ENCODE peak calls at places on chromosomes 5 and 9, in six cellular contexts. J is fibroblast of the conjunctiva, V is cardiac muscle cell, G is H54, S is head of caudate nucleus, B is amniotic epithelial cell. F is an unnamed sample.

GRCh38 chr5:8123559-8123958 is 254.6 kb downstream of the MTRR start:
- DNase-seq in J (no peak), V (no peak), G (no peak), S (no peak), B (no peak), F (no peak)

GRCh38 chr9:69442486-69442885 is 117.5 kb downstream of the ENTREP1 start:
- DNase-seq in J (no peak), V (no peak), G (no peak), S (no peak), B (no peak), F (no peak)

GRCh38 chr5:177524941-177525655 is 8.3 kb upstream of the DDX41 start:
- DNase-seq in J (no peak), V (no peak), G (no peak), S (no peak), B (no peak), F (no peak)

GRCh38 chr9:120587357-120587756 is 7.4 kb upstream of the CDK5RAP2 start:
- DNase-seq in J (no peak), V (no peak), G (no peak), S (no peak), B (no peak), F (no peak)

GRCh38 chr9:16321461-16322119 is 548.9 kb downstream of the BNC2 start:
- DNase-seq in J (no peak), V (peak), G (peak), S (no peak), B (peak), F (no peak)

GRCh38 chr5:39580702-39581498 is 156.1 kb upstream of the DAB2 start:
- DNase-seq in J (peak), V (peak), G (no peak), S (no peak), B (peak), F (no peak)

GRCh38 chr5:154967419-154968024 is 26.6 kb downstream of the MRPL22 start:
- DNase-seq in J (no peak), V (peak), G (no peak), S (no peak), B (peak), F (no peak)

GRCh38 chr9:4929917-4930316 is 55.2 kb upstream of the JAK2 start:
- DNase-seq in J (no peak), V (no peak), G (no peak), S (no peak), B (peak), F (no peak)

GRCh38 chr9:33506626-33507370 is 17.3 kb upstream of the ANKRD18B start:
- DNase-seq in J (peak), V (peak), G (no peak), S (no peak), B (peak), F (no peak)

GRCh38 chr9:85173967-85174366 is 504.4 kb downstream of the NTRK2 start:
- DNase-seq in J (no peak), V (no peak), G (no peak), S (no peak), B (no peak), F (no peak)

GRCh38 chr9:7237473-7238243 is 479.9 kb downstream of the KDM4C start:
- DNase-seq in J (no peak), V (peak), G (no peak), S (no peak), B (peak), F (no peak)

GRCh38 chr9:133989554-133990365 is 2.4 kb downstream of the VAV2 start:
- DNase-seq in J (no peak), V (no peak), G (no peak), S (no peak), B (no peak), F (no peak)